ENCODE peak calls at places on chromosome 1, in five cellular contexts. K, A, V, H and T are unnamed samples.

GRCh38 chr1:24190970-24191570 is 4.0 kb upstream of the IFNLR1 start:
- DNase-seq in K (no peak), A (no peak), V (no peak), H (no peak), T (peak; percentile 80)

GRCh38 chr1:50420689-50421365 is 2.4 kb downstream of the DMRTA2 start:
- DNase-seq in K (no peak), A (peak; percentile 34), V (no peak), H (no peak), T (no peak)

GRCh38 chr1:32116531-32116930 is 8.7 kb downstream of the KPNA6 start:
- DNase-seq in K (no peak), A (no peak), V (no peak), H (peak; percentile 19), T (no peak)

GRCh38 chr1:31617917-31618746 is 643 bp downstream of the HCRTR1 start:
- DNase-seq in K (peak; percentile 49), A (peak; percentile 70), V (peak; percentile 9), H (peak; percentile 28), T (peak; percentile 44)

GRCh38 chr1:111063595-111063994 is 76.3 kb downstream of the DRAM2 start:
- DNase-seq in K (no peak), A (no peak), V (no peak), H (no peak), T (no peak)

GRCh38 chr1:232476538-232476950 is 153.4 kb downstream of the SIPA1L2 start:
- DNase-seq in K (no peak), A (no peak), V (no peak), H (no peak), T (no peak)

GRCh38 chr1:161206411-161207140 is 4.4 kb downstream of the NDUFS2 start:
- DNase-seq in K (no peak), A (no peak), V (no peak), H (no peak), T (no peak)

GRCh38 chr1:234656981-234657651 is 47.1 kb upstream of the IRF2BP2 start:
- DNase-seq in K (no peak), A (no peak), V (no peak), H (peak; percentile 99), T (peak; percentile 14)

GRCh38 chr1:44819257-44819593 is 10.9 kb downstream of the BTBD19 start:
- DNase-seq in K (no peak), A (no peak), V (no peak), H (no peak), T (no peak)

GRCh38 chr1:15028117-15028516 is 125.4 kb upstream of the TMEM51 start:
- DNase-seq in K (no peak), A (no peak), V (no peak), H (peak; percentile 99), T (no peak)

GRCh38 chr1:79004916-79005315 is 1.6 kb downstream of the ADGRL4 start:
- DNase-seq in K (no peak), A (no peak), V (no peak), H (no peak), T (no peak)

GRCh38 chr1:201889092-201889968 is 632 bp downstream of the SHISA4 start:
- DNase-seq in K (no peak), A (no peak), V (no peak), H (no peak), T (no peak)

GRCh38 chr1:11526071-11526895 is 47.3 kb downstream of the DISP3 start:
- DNase-seq in K (no peak), A (no peak), V (no peak), H (no peak), T (no peak)

GRCh38 chr1:156643266-156644092 is 1.6 kb downstream of the BCAN start:
- DNase-seq in K (no peak), A (no peak), V (no peak), H (no peak), T (no peak)

GRCh38 chr1:107132780-107133179 is 8.1 kb upstream of the NTNG1 start:
- DNase-seq in K (no peak), A (no peak), V (no peak), H (no peak), T (no peak)

GRCh38 chr1:81689531-81689941 is 111.2 kb upstream of the ADGRL2 start:
- DNase-seq in K (no peak), A (no peak), V (no peak), H (no peak), T (no peak)

GRCh38 chr1:59186656-59187055 is 110.2 kb upstream of the FGGY start:
- DNase-seq in K (no peak), A (no peak), V (no peak), H (no peak), T (no peak)

GRCh38 chr1:102941364-102941947 is 166.9 kb downstream of the COL11A1 start:
- DNase-seq in K (no peak), A (no peak), V (no peak), H (no peak), T (no peak)

GRCh38 chr1:156146006-156146748 is 7.2 kb upstream of the SEMA4A start:
- DNase-seq in K (no peak), A (peak; percentile 93), V (no peak), H (peak; percentile 97), T (peak; percentile 94)

GRCh38 chr1:66168919-66169725 is 364.8 kb upstream of the SGIP1 start:
- DNase-seq in K (no peak), A (no peak), V (no peak), H (no peak), T (no peak)

GRCh38 chr1:160186246-160186645 is 4.1 kb upstream of the CASQ1 start:
- DNase-seq in K (no peak), A (no peak), V (no peak), H (no peak), T (no peak)

GRCh38 chr1:2990376-2991115 is 30.7 kb upstream of the ACTRT2 start:
- DNase-seq in K (no peak), A (no peak), V (no peak), H (no peak), T (no peak)